ENCODE peak calls at places on chromosome 9, in six cellular contexts. One of them, this sample, is unnamed.
A peak's percentile ranks its signal among the peaks of the same experiment; 100 is the strongest.

GRCh38 chr9:138102246-138103051 is 224.9 kb downstream of the CACNA1B start:
- DNase-seq in ELR: no peak
- DNase-seq in right cardiac atrium: no peak
- DNase-seq in endothelial cell: no peak
- DNase-seq in coronary artery: no peak
- DNase-seq in nucleus accumbens: no peak
- DNase-seq in this sample: no peak

GRCh38 chr9:93207860-93208734 is 24.2 kb downstream of the WNK2 start:
- DNase-seq in ELR: no peak
- DNase-seq in right cardiac atrium: peak; percentile 20
- DNase-seq in endothelial cell: no peak
- DNase-seq in coronary artery: no peak
- DNase-seq in nucleus accumbens: no peak
- DNase-seq in this sample: no peak

GRCh38 chr9:86637515-86637914 is 283.3 kb upstream of the TUT7 start:
- DNase-seq in ELR: peak; percentile 28
- DNase-seq in right cardiac atrium: peak; percentile 66
- DNase-seq in endothelial cell: peak; percentile 81
- DNase-seq in coronary artery: no peak
- DNase-seq in nucleus accumbens: no peak
- DNase-seq in this sample: peak; percentile 40

GRCh38 chr9:125428060-125428481 is 166.4 kb downstream of the GAPVD1 start:
- DNase-seq in ELR: peak; percentile 12
- DNase-seq in right cardiac atrium: peak; percentile 49
- DNase-seq in endothelial cell: no peak
- DNase-seq in coronary artery: no peak
- DNase-seq in nucleus accumbens: no peak
- DNase-seq in this sample: peak; percentile 13

GRCh38 chr9:2127486-2127885 is 112.3 kb downstream of the SMARCA2 start:
- DNase-seq in ELR: no peak
- DNase-seq in right cardiac atrium: no peak
- DNase-seq in endothelial cell: no peak
- DNase-seq in coronary artery: no peak
- DNase-seq in nucleus accumbens: no peak
- DNase-seq in this sample: no peak

GRCh38 chr9:893843-894420 is 52.4 kb downstream of the DMRT1 start:
- DNase-seq in ELR: peak; percentile 61
- DNase-seq in right cardiac atrium: peak; percentile 63
- DNase-seq in endothelial cell: peak; percentile 50
- DNase-seq in coronary artery: no peak
- DNase-seq in nucleus accumbens: no peak
- DNase-seq in this sample: peak; percentile 40

GRCh38 chr9:124222109-124222508 is 35.6 kb upstream of the NEK6 start:
- DNase-seq in ELR: no peak
- DNase-seq in right cardiac atrium: no peak
- DNase-seq in endothelial cell: no peak
- DNase-seq in coronary artery: no peak
- DNase-seq in nucleus accumbens: no peak
- DNase-seq in this sample: no peak

GRCh38 chr9:124122321-124122720 is 110.8 kb downstream of the LHX2 start:
- DNase-seq in ELR: peak; percentile 47
- DNase-seq in right cardiac atrium: no peak
- DNase-seq in endothelial cell: no peak
- DNase-seq in coronary artery: no peak
- DNase-seq in nucleus accumbens: no peak
- DNase-seq in this sample: no peak

GRCh38 chr9:90830977-90831376 is 29.4 kb downstream of the SYK start:
- DNase-seq in ELR: no peak
- DNase-seq in right cardiac atrium: no peak
- DNase-seq in endothelial cell: no peak
- DNase-seq in coronary artery: no peak
- DNase-seq in nucleus accumbens: no peak
- DNase-seq in this sample: no peak

GRCh38 chr9:38622083-38622674 is 1.8 kb upstream of the ANKRD18A start:
- DNase-seq in ELR: no peak
- DNase-seq in right cardiac atrium: peak; percentile 47
- DNase-seq in endothelial cell: peak; percentile 15
- DNase-seq in coronary artery: no peak
- DNase-seq in nucleus accumbens: no peak
- DNase-seq in this sample: no peak

GRCh38 chr9:32294051-32294600 is 90.3 kb upstream of the ACO1 start:
- DNase-seq in ELR: no peak
- DNase-seq in right cardiac atrium: no peak
- DNase-seq in endothelial cell: no peak
- DNase-seq in coronary artery: no peak
- DNase-seq in nucleus accumbens: no peak
- DNase-seq in this sample: no peak

GRCh38 chr9:93028448-93029006 is 30.0 kb upstream of the SUSD3 start:
- DNase-seq in ELR: no peak
- DNase-seq in right cardiac atrium: no peak
- DNase-seq in endothelial cell: no peak
- DNase-seq in coronary artery: no peak
- DNase-seq in nucleus accumbens: no peak
- DNase-seq in this sample: no peak

GRCh38 chr9:97389249-97389648 is 22.6 kb upstream of the TDRD7 start:
- DNase-seq in ELR: no peak
- DNase-seq in right cardiac atrium: no peak
- DNase-seq in endothelial cell: no peak
- DNase-seq in coronary artery: no peak
- DNase-seq in nucleus accumbens: no peak
- DNase-seq in this sample: no peak

GRCh38 chr9:124776952-124777645 is at the start of gene OLFML2A:
- DNase-seq in ELR: peak; percentile 45
- DNase-seq in right cardiac atrium: peak; percentile 66
- DNase-seq in endothelial cell: peak; percentile 57
- DNase-seq in coronary artery: no peak
- DNase-seq in nucleus accumbens: no peak
- DNase-seq in this sample: no peak

GRCh38 chr9:90642570-90643539 is at the start of gene DIRAS2:
- DNase-seq in ELR: peak; percentile 20
- DNase-seq in right cardiac atrium: peak; percentile 64
- DNase-seq in endothelial cell: peak; percentile 60
- DNase-seq in coronary artery: no peak
- DNase-seq in nucleus accumbens: peak; percentile 66
- DNase-seq in this sample: peak; percentile 27